ENCODE peak calls at places on chromosomes 12 and 14, in nine cellular contexts. P is brain microvascular endothelial cell; L is CD8-positive, alpha-beta memory T cell; W is pancreas; F is GM23338; K is tibial nerve; U is RWPE1; E is cardiac muscle cell; B is fibroblast of lung. Q is an unnamed sample.

GRCh38 chr12:49236423-49236822 is 28.5 kb upstream of the TUBA1C start:
- DNase-seq in P (no peak), L (no peak), W (no peak), F (no peak), K (no peak), U (no peak), E (no peak), B (no peak), Q (no peak)

GRCh38 chr14:50380455-50380854 is 16.2 kb downstream of the CDKL1 start:
- DNase-seq in P (no peak), L (no peak), W (no peak), F (no peak), K (no peak), U (no peak), E (no peak), B (no peak), Q (no peak)

GRCh38 chr12:116551952-116552749 is 7.0 kb upstream of the MAP1LC3B2 start:
- DNase-seq in P (peak), L (no peak), W (no peak), F (no peak), K (no peak), U (peak), E (peak), B (peak), Q (no peak)

GRCh38 chr12:77644915-77645605 is 185.6 kb upstream of the NAV3 start:
- DNase-seq in P (no peak), L (no peak), W (no peak), F (peak), K (no peak), U (no peak), E (no peak), B (no peak), Q (no peak)

GRCh38 chr12:48122065-48122834 is 3.1 kb downstream of the PFKM start:
- DNase-seq in P (no peak), L (no peak), W (no peak), F (no peak), K (no peak), U (no peak), E (no peak), B (no peak), Q (no peak)

GRCh38 chr14:24146978-24147760 is at the start of gene RNF31:
- DNase-seq in P (peak), L (peak), W (peak), F (peak), K (peak), U (peak), E (peak), B (peak), Q (peak)

GRCh38 chr12:26651566-26652188 is 181.3 kb downstream of the ITPR2 start:
- DNase-seq in P (peak), L (peak), W (no peak), F (peak), K (no peak), U (peak), E (peak), B (peak), Q (peak)

GRCh38 chr12:78951746-78952532 is 87.4 kb downstream of the SYT1 start:
- DNase-seq in P (no peak), L (no peak), W (no peak), F (no peak), K (no peak), U (no peak), E (no peak), B (peak), Q (no peak)

GRCh38 chr14:44403194-44403593 is 103.9 kb downstream of the FSCB start:
- DNase-seq in P (no peak), L (no peak), W (no peak), F (no peak), K (no peak), U (no peak), E (no peak), B (no peak), Q (no peak)

GRCh38 chr12:19082365-19082911 is 47.1 kb upstream of the PLEKHA5 start:
- DNase-seq in P (no peak), L (no peak), W (no peak), F (no peak), K (no peak), U (no peak), E (no peak), B (no peak), Q (no peak)

GRCh38 chr14:80872645-80873044 is 68.9 kb downstream of the CEP128 start:
- DNase-seq in P (no peak), L (no peak), W (no peak), F (no peak), K (no peak), U (no peak), E (no peak), B (no peak), Q (no peak)

GRCh38 chr12:65330341-65330740 is 51.9 kb downstream of the MSRB3 start:
- DNase-seq in P (peak), L (no peak), W (no peak), F (no peak), K (no peak), U (no peak), E (peak), B (peak), Q (no peak)

GRCh38 chr14:68718033-68718725 is 74.7 kb downstream of the ZFP36L1 start:
- DNase-seq in P (no peak), L (no peak), W (no peak), F (peak), K (no peak), U (no peak), E (no peak), B (no peak), Q (no peak)

GRCh38 chr12:6116481-6117021 is 7.9 kb downstream of the VWF start:
- DNase-seq in P (peak), L (no peak), W (no peak), F (no peak), K (no peak), U (no peak), E (peak), B (peak), Q (no peak)

GRCh38 chr14:68262567-68262966 is 443.0 kb downstream of the RAD51B start:
- DNase-seq in P (no peak), L (no peak), W (no peak), F (no peak), K (no peak), U (no peak), E (no peak), B (no peak), Q (no peak)

GRCh38 chr12:47413806-47414205 is 292.0 kb downstream of the RPAP3 start:
- DNase-seq in P (no peak), L (no peak), W (no peak), F (no peak), K (no peak), U (no peak), E (no peak), B (peak), Q (no peak)

GRCh38 chr12:5201554-5202243 is 158.0 kb downstream of the KCNA5 start:
- DNase-seq in P (no peak), L (no peak), W (no peak), F (peak), K (no peak), U (no peak), E (no peak), B (peak), Q (no peak)

GRCh38 chr14:35821546-35822411 is 4.4 kb upstream of the BRMS1L start:
- DNase-seq in P (peak), L (no peak), W (no peak), F (peak), K (no peak), U (no peak), E (peak), B (peak), Q (no peak)

GRCh38 chr14:73743431-73743931 is 29.3 kb upstream of the PNMA1 start:
- DNase-seq in P (no peak), L (peak), W (no peak), F (no peak), K (no peak), U (no peak), E (peak), B (no peak), Q (no peak)

GRCh38 chr12:43914391-43914790 is 78.5 kb downstream of the TMEM117 start:
- DNase-seq in P (no peak), L (no peak), W (no peak), F (peak), K (no peak), U (no peak), E (no peak), B (no peak), Q (no peak)

GRCh38 chr14:32905052-32905451 is 33.6 kb upstream of the NPAS3 start:
- DNase-seq in P (no peak), L (no peak), W (no peak), F (no peak), K (no peak), U (no peak), E (no peak), B (no peak), Q (no peak)

GRCh38 chr14:75457648-75458165 is 29.9 kb downstream of the JDP2 start:
- DNase-seq in P (no peak), L (no peak), W (no peak), F (peak), K (no peak), U (no peak), E (no peak), B (no peak), Q (no peak)

GRCh38 chr14:75454963-75455546 is 27.2 kb downstream of the JDP2 start:
- DNase-seq in P (peak), L (no peak), W (no peak), F (no peak), K (peak), U (no peak), E (peak), B (peak), Q (no peak)

GRCh38 chr14:75458305-75458704 is 30.5 kb downstream of the JDP2 start:
- DNase-seq in P (no peak), L (no peak), W (no peak), F (no peak), K (no peak), U (no peak), E (no peak), B (no peak), Q (no peak)

GRCh38 chr14:75456069-75457023 is 28.5 kb downstream of the JDP2 start:
- DNase-seq in P (no peak), L (no peak), W (no peak), F (no peak), K (no peak), U (no peak), E (no peak), B (no peak), Q (no peak)

DNA sequence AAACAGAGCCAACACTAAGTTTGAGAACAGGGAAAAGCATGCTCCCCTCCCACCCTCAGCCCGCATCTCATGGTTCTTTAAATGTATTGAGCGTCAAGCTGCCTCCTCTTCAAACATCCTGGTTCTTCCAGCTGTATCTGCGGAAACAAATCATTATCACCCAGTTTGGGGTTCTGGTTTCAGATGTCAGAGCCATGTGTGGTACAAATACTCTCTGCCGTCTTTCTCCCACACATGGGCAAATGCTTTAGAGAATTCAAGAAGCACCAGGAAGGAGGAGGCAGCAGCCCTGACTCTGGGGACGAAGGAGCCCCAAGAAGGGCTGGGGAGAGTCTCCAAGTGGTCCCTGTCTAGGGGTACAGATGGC is 29.2 kb downstream of the JDP2 start:
- DNase-seq in P (no peak), L (no peak), W (no peak), F (no peak), K (no peak), U (no peak), E (no peak), B (no peak), Q (no peak)
- H3K27ac ChIP-seq in P (no peak), L (no peak), W (peak), F (peak), K (peak), U (peak), E (peak), B (no peak), Q (peak)

GRCh38 chr14:89296281-89296745 is 120.7 kb downstream of the FOXN3 start:
- DNase-seq in P (no peak), L (no peak), W (no peak), F (peak), K (no peak), U (no peak), E (no peak), B (no peak), Q (no peak)

GRCh38 chr14:89294060-89294459 is 123.0 kb downstream of the FOXN3 start:
- DNase-seq in P (no peak), L (no peak), W (no peak), F (no peak), K (no peak), U (no peak), E (no peak), B (no peak), Q (no peak)

GRCh38 chr14:89292579-89293348 is 124.3 kb downstream of the FOXN3 start:
- DNase-seq in P (no peak), L (no peak), W (no peak), F (no peak), K (no peak), U (no peak), E (no peak), B (no peak), Q (no peak)

GRCh38 chr14:89293349-89293916 is 123.6 kb downstream of the FOXN3 start:
- DNase-seq in P (no peak), L (no peak), W (no peak), F (peak), K (no peak), U (no peak), E (peak), B (no peak), Q (no peak)

GRCh38 chr14:89294872-89295271 is 122.2 kb downstream of the FOXN3 start:
- DNase-seq in P (no peak), L (no peak), W (no peak), F (no peak), K (no peak), U (no peak), E (no peak), B (no peak), Q (no peak)
- H3K27ac ChIP-seq in P (no peak), L (no peak), W (no peak), F (peak), K (no peak), U (no peak), E (no peak), B (no peak), Q (no peak)

DNA sequence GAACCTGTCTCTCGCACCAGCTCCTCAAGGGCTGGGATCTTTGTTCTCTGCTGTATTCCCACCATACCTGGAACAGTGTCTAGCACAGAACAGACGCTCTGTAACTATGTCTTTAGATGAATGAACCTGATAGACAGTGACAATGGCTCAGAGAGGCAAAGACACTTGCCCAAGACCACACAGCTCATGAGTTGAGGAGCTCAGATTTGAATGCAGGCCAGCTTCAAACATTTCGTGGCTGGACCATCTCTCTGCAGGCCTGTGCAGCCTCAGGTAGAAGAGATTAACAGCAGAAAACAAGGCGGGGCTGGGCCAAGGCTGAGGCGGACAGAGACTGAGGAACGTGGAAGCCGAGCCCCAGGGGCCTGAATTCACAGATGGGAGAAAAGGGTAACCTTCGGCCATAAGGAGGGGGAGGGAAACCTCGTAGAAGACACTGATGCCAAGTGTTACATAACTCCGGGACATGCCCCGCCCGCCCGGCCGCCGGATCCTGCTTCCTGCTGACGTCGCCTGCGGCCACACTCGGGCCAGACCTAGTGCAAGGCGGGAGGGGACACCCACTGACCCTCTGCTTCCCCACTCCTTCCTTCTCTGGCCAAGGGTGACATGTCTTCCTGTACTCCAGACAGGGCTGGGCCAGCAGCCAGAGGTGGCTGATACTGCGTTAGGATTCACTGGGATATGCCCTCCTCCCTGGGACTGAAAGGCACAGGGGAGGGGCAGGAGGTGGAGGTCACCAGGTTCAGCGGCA is 86.7 kb downstream of the RFLNA start:
- DNase-seq in P (peak), L (no peak), W (peak), F (no peak), K (peak), U (peak), E (peak), B (peak), Q (peak)
- H3K27ac ChIP-seq in P (peak), L (no peak), W (peak), F (no peak), K (peak), U (peak), E (no peak), B (peak), Q (peak)

GRCh38 chr12:2256915-2257314 is 204.1 kb downstream of the CACNA1C start:
- DNase-seq in P (no peak), L (no peak), W (no peak), F (no peak), K (no peak), U (no peak), E (peak), B (peak), Q (no peak)

GRCh38 chr12:2259368-2259767 is 206.6 kb downstream of the CACNA1C start:
- DNase-seq in P (no peak), L (no peak), W (no peak), F (no peak), K (no peak), U (no peak), E (peak), B (peak), Q (no peak)

GRCh38 chr12:2255301-2255700 is 202.5 kb downstream of the CACNA1C start:
- DNase-seq in P (no peak), L (no peak), W (no peak), F (no peak), K (no peak), U (no peak), E (no peak), B (no peak), Q (no peak)

GRCh38 chr12:2256453-2256852 is 203.7 kb downstream of the CACNA1C start:
- DNase-seq in P (peak), L (no peak), W (no peak), F (no peak), K (no peak), U (no peak), E (peak), B (peak), Q (no peak)

DNA sequence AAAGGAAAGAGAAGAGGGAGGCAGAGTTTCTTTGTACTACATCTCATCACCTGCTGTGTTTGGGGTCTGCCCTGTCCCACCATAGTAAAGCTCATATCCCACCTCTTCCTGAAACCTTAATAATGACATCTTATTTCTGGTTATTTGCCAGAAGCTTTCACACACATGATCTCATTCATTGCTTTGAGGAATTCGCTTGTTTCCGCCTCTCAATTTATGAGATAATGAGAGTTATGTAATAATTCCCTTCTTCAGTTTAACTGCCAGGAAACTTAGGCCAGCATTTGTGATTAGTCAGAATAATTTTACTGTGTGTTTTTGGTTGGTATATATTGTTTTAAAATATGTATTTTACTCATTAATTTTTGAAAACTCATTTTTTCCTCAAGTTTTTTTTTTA is 205.2 kb downstream of the CACNA1C start:
- DNase-seq in P (no peak), L (no peak), W (no peak), F (no peak), K (no peak), U (no peak), E (peak), B (peak), Q (no peak)
- H3K27ac ChIP-seq in P (no peak), L (no peak), W (no peak), F (no peak), K (no peak), U (no peak), E (no peak), B (no peak), Q (no peak)

GRCh38 chr14:89915114-89915878 is 39.2 kb downstream of the EFCAB11 start:
- DNase-seq in P (peak), L (peak), W (no peak), F (peak), K (peak), U (peak), E (peak), B (peak), Q (peak)
- H3K27ac ChIP-seq in P (peak), L (no peak), W (no peak), F (no peak), K (peak), U (no peak), E (no peak), B (peak), Q (no peak)

GRCh38 chr12:538731-539539 is 79.2 kb downstream of the B4GALNT3 start:
- DNase-seq in P (peak), L (peak), W (peak), F (no peak), K (no peak), U (no peak), E (peak), B (peak), Q (no peak)

GRCh38 chr12:537772-538171 is 78.0 kb downstream of the B4GALNT3 start:
- DNase-seq in P (no peak), L (no peak), W (no peak), F (no peak), K (no peak), U (peak), E (no peak), B (no peak), Q (no peak)

GRCh38 chr12:534216-534615 is 74.5 kb downstream of the B4GALNT3 start:
- DNase-seq in P (no peak), L (no peak), W (no peak), F (no peak), K (no peak), U (no peak), E (no peak), B (no peak), Q (no peak)

GRCh38 chr12:535396-535795 is 75.7 kb downstream of the B4GALNT3 start:
- DNase-seq in P (no peak), L (no peak), W (no peak), F (no peak), K (no peak), U (no peak), E (no peak), B (no peak), Q (no peak)

DNA sequence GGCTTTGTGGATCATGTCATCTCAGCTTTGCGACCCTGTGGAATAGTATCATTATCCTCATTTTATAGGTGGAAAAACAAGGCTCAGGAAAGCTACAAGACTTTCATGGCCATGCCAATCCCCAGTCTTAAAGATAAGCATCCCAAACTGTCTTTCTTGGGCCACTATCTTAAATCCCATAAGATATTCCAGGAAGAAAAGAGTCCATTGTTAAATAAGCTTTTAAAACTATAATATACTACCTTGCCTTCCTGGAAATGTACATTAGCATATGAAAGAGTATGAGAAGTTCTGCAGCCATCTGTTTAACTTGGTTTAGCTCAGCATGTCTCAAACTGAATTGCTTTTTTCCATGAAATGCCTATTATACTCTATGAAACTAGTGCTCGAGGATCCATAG is 77.0 kb downstream of the B4GALNT3 start:
- DNase-seq in P (no peak), L (no peak), W (no peak), F (no peak), K (no peak), U (no peak), E (no peak), B (no peak), Q (no peak)
- H3K27ac ChIP-seq in P (no peak), L (no peak), W (peak), F (no peak), K (no peak), U (no peak), E (no peak), B (no peak), Q (no peak)

Q was measured in caudate nucleus.